ENCODE peak calls at places on chromosomes 1 and 21, in six cellular contexts. N is progenitor cell of endocrine pancreas, F is type B pancreatic cell, A is stomach, Y is suprapubic skin, R is pancreas. L is an unnamed sample.
A peak's percentile ranks its signal among the peaks of the same experiment; 100 is the strongest.

GRCh38 chr1:210750468-210750867 is 383.5 kb downstream of the KCNH1 start:
- DNase-seq in R (no peak), N (no peak), Y (no peak), F (no peak), A (no peak), L (no peak)

GRCh38 chr1:180206581-180206980 is 23.5 kb upstream of the LHX4 start:
- DNase-seq in N (no peak), Y (no peak), R (no peak), A (no peak), F (no peak), L (no peak)

GRCh38 chr1:43796111-43796581 is 88.8 kb downstream of the ST3GAL3 start:
- DNase-seq in A (no peak), R (no peak), F (no peak), Y (no peak), N (no peak), L (no peak)

GRCh38 chr1:51301152-51301843 is 29.1 kb downstream of the TTC39A start:
- DNase-seq in A (no peak), N (no peak), Y (no peak), F (peak; percentile 50), R (no peak), L (no peak)

GRCh38 chr1:109299087-109299983 is 7.5 kb downstream of the MYBPHL start:
- DNase-seq in Y (no peak), F (no peak), N (no peak), R (no peak), A (no peak), L (peak; percentile 92)

GRCh38 chr1:178563099-178563820 is 50.4 kb downstream of the TEX35 start:
- DNase-seq in R (no peak), F (peak; percentile 39), Y (no peak), A (no peak), N (no peak), L (no peak)

GRCh38 chr1:243364866-243365265 is 109.0 kb downstream of the SDCCAG8 start:
- DNase-seq in Y (no peak), A (no peak), F (no peak), N (no peak), R (no peak), L (no peak)

GRCh38 chr1:51445346-51446090 is 73.5 kb downstream of the EPS15 start:
- DNase-seq in A (no peak), N (no peak), R (no peak), Y (no peak), F (no peak), L (no peak)

GRCh38 chr1:195909061-195909460 is 699.2 kb downstream of the KCNT2 start:
- DNase-seq in A (no peak), N (no peak), F (no peak), R (no peak), Y (no peak), L (no peak)

GRCh38 chr1:145956776-145957442 is 908 bp downstream of the LIX1L start:
- DNase-seq in Y (no peak), A (no peak), R (no peak), F (no peak), N (no peak), L (no peak)

GRCh38 chr21:44490816-44491215 is 35.5 kb downstream of the LRRC3 start:
- DNase-seq in R (no peak), N (no peak), Y (no peak), F (no peak), A (no peak), L (no peak)

GRCh38 chr1:172952541-172952940 is 98.2 kb downstream of the TNFSF18 start:
- DNase-seq in Y (no peak), N (no peak), A (no peak), R (no peak), F (no peak), L (no peak)

GRCh38 chr1:246444611-246445010 is 62.5 kb downstream of the SMYD3 start:
- DNase-seq in A (no peak), R (no peak), F (no peak), Y (no peak), N (no peak), L (no peak)

GRCh38 chr1:11730429-11730861 is 5.5 kb upstream of the AGTRAP start:
- DNase-seq in A (no peak), N (no peak), F (no peak), Y (no peak), R (no peak), L (no peak)

GRCh38 chr1:153513023-153513422 is 22.8 kb downstream of the S100A6 start:
- DNase-seq in R (no peak), Y (peak; percentile 60), F (no peak), N (no peak), A (no peak), L (no peak)

GRCh38 chr1:108049083-108049819 is 84.3 kb upstream of the VAV3 start:
- DNase-seq in R (no peak), F (no peak), Y (no peak), A (no peak), N (no peak), L (peak; percentile 35)
- TF ChIP-seq CTCF in R (peak; percentile 18), F (peak; percentile 73), Y (peak; percentile 45), A (peak; percentile 24), N (peak; percentile 62), L (no peak)

GRCh38 chr1:216566809-216567208 is 143.6 kb upstream of the USH2A start:
- DNase-seq in A (no peak), R (no peak), F (no peak), N (no peak), Y (no peak), L (no peak)
- TF ChIP-seq CTCF in A (no peak), R (no peak), F (peak; percentile 45), N (peak; percentile 28), Y (no peak), L (no peak)

GRCh38 chr21:42239973-42240372 is 21.0 kb downstream of the ABCG1 start:
- DNase-seq in A (no peak), F (no peak), R (peak; percentile 13), N (no peak), Y (no peak), L (no peak)
- TF ChIP-seq CTCF in A (no peak), F (peak; percentile 21), R (no peak), N (peak; percentile 21), Y (no peak), L (no peak)

GRCh38 chr1:226888021-226888420 is 17.6 kb downstream of the PSEN2 start:
- DNase-seq in N (no peak), Y (no peak), F (no peak), R (no peak), A (no peak), L (no peak)
- TF ChIP-seq CTCF in N (no peak), Y (no peak), F (no peak), R (no peak), A (no peak), L (no peak)

GRCh38 chr1:169110691-169111447 is 4.4 kb downstream of the ATP1B1 start:
- DNase-seq in A (no peak), N (no peak), Y (no peak), F (no peak), R (no peak), L (no peak)
- TF ChIP-seq CTCF in A (no peak), N (no peak), Y (no peak), F (no peak), R (no peak), L (no peak)

DNA sequence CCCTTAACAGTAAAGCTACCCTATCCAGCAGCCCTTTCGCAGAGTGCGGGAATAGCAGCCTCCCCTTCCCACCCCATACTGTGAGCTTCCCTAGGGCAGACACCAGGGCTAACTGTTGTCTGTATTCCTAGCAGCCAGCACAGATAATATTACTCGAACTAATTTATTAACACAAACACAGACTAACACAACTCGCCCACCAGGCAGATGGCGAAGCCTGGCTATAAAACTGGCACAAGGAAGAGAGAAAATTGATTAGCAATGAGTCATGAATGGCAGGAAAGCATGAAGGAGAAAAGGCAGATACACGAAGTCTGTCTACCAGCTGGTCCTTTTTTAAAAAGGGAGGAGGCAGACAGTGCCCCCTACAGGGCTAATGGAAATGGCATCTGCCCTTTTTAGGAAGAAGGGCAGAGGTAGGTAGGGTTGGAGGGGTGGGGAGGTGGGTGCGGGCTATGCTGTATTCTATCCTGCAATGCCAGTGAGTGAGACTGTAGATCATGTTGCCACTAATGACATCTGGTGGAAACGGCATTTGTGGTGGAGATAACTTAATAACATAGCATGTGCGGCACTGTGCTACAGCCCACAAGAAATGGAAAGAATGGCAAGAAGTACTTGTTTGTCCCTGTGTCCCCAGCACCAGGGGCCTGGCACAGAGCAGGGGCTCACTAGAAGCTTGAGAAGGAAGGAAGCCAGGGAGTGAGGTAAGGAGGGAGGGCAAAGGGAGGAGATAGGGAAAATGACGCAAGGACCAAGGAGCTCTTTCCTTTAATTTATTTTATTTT is 30.6 kb upstream of the CTPS1 start:
- DNase-seq in F (no peak), Y (no peak), R (peak; percentile 69), N (peak; percentile 32), A (peak; percentile 80), L (peak; percentile 46)
- TF ChIP-seq CTCF in F (peak; percentile 76), Y (peak; percentile 11), R (peak; percentile 79), N (peak; percentile 70), A (peak; percentile 81), L (peak; percentile 74)

GRCh38 chr1:6601049-6601864 is 1.4 kb downstream of the KLHL21 start:
- DNase-seq in R (peak; percentile 86), Y (peak; percentile 91), N (no peak), A (peak; percentile 83), F (no peak), L (peak; percentile 45)
- TF ChIP-seq CTCF in R (no peak), Y (no peak), N (no peak), A (no peak), F (peak; percentile 6), L (peak; percentile 10)

L was measured in dorsolateral prefrontal cortex.